ENCODE peak calls at places on chromosome 11, in eight cellular contexts. Y is GM03348; C is activated CD8-positive, alpha-beta memory T cell treated with anti-CD3 and anti-CD28 coated beads for 1 hour; O is AG10803; V is RPMI7951; Q is neural progenitor cell; J is GF-D8; U is A549. N is an unnamed sample.

GRCh38 chr11:84261707-84262106 is 975.5 kb upstream of the CCDC90B start:
- DNase-seq in V (no peak), O (no peak), C (no peak), U (no peak), Y (no peak), J (no peak), Q (peak; percentile 31), N (no peak)

GRCh38 chr11:131464481-131464880 is 94.1 kb downstream of the NTM start:
- DNase-seq in V (no peak), U (no peak), O (no peak), C (no peak), Y (no peak), Q (no peak), J (no peak), N (no peak)

GRCh38 chr11:132101861-132102260 is 731.4 kb downstream of the NTM start:
- DNase-seq in U (no peak), J (no peak), Y (peak; percentile 45), V (no peak), O (peak; percentile 57), C (no peak), Q (no peak), N (no peak)

GRCh38 chr11:118142081-118142480 is 10.5 kb downstream of the SCN4B start:
- DNase-seq in U (peak; percentile 6), O (no peak), V (peak; percentile 25), C (no peak), Q (no peak), Y (no peak), J (no peak), N (no peak)

GRCh38 chr11:113673566-113674396 is 32.3 kb downstream of the TMPRSS5 start:
- DNase-seq in Y (no peak), J (no peak), O (no peak), V (peak; percentile 19), Q (no peak), U (no peak), C (no peak), N (no peak)

GRCh38 chr11:11966826-11967668 is 41.4 kb downstream of the DKK3 start:
- DNase-seq in V (peak; percentile 51), Q (peak; percentile 88), Y (peak; percentile 64), O (peak; percentile 30), J (no peak), U (peak; percentile 64), C (peak; percentile 46), N (peak; percentile 21)

GRCh38 chr11:2821891-2822290 is 63.7 kb downstream of the CDKN1C start:
- DNase-seq in Q (no peak), J (no peak), U (no peak), O (no peak), C (no peak), Y (no peak), V (no peak), N (no peak)

GRCh38 chr11:12838463-12839120 is 164.4 kb downstream of the TEAD1 start:
- DNase-seq in J (no peak), V (no peak), Q (no peak), U (no peak), C (no peak), Y (peak; percentile 68), O (peak; percentile 90), N (no peak)

GRCh38 chr11:105033781-105034180 is 1.2 kb downstream of the CASP1 start:
- DNase-seq in O (no peak), C (no peak), Q (no peak), J (no peak), V (no peak), U (no peak), Y (no peak), N (no peak)

GRCh38 chr11:2980168-2980840 is 11.8 kb downstream of the NAP1L4 start:
- DNase-seq in Q (no peak), U (no peak), C (no peak), Y (no peak), J (no peak), O (no peak), V (no peak), N (no peak)

GRCh38 chr11:15233386-15233785 is 118.7 kb downstream of the INSC start:
- DNase-seq in C (no peak), Y (no peak), Q (no peak), V (no peak), O (no peak), U (no peak), J (no peak), N (peak; percentile 62)

GRCh38 chr11:91220476-91221202 is 997.8 kb upstream of the CHORDC1 start:
- DNase-seq in C (no peak), Y (no peak), O (no peak), U (peak; percentile 27), Q (no peak), V (no peak), J (no peak), N (no peak)

GRCh38 chr11:34546511-34547206 is 33.1 kb upstream of the ELF5 start:
- DNase-seq in C (no peak), J (no peak), Q (peak; percentile 74), Y (no peak), U (no peak), O (no peak), V (peak; percentile 11), N (peak; percentile 68)